ENCODE peak calls at places on chromosome 1, in ten cellular contexts. One of them, this sample, is unnamed.

GRCh38 chr1:192747942-192748341 is 60.9 kb upstream of the RGS2 start:
- DNase-seq in GM06990: no peak
- DNase-seq in thoracic aorta: no peak
- DNase-seq in transverse colon: no peak
- DNase-seq in heart right ventricle: no peak
- DNase-seq in IMR-90: peak
- DNase-seq in fibroblast of lung: peak
- DNase-seq in upper lobe of left lung: no peak
- DNase-seq in left ventricle myocardium inferior: no peak
- DNase-seq in Peyer's patch: no peak
- DNase-seq in this sample: no peak

GRCh38 chr1:179630719-179631118 is 39.1 kb downstream of the TDRD5 start:
- DNase-seq in IMR-90: no peak
- DNase-seq in transverse colon: no peak
- DNase-seq in upper lobe of left lung: no peak
- DNase-seq in fibroblast of lung: no peak
- DNase-seq in heart right ventricle: no peak
- DNase-seq in GM06990: no peak
- DNase-seq in left ventricle myocardium inferior: no peak
- DNase-seq in thoracic aorta: no peak
- DNase-seq in Peyer's patch: no peak
- DNase-seq in this sample: no peak

GRCh38 chr1:71147637-71148360 is 67.0 kb upstream of the ZRANB2 start:
- DNase-seq in fibroblast of lung: no peak
- DNase-seq in Peyer's patch: no peak
- DNase-seq in upper lobe of left lung: no peak
- DNase-seq in transverse colon: no peak
- DNase-seq in IMR-90: no peak
- DNase-seq in thoracic aorta: no peak
- DNase-seq in GM06990: no peak
- DNase-seq in heart right ventricle: no peak
- DNase-seq in left ventricle myocardium inferior: no peak
- DNase-seq in this sample: no peak

GRCh38 chr1:184520343-184520742 is 133.5 kb downstream of the C1orf21 start:
- DNase-seq in GM06990: no peak
- DNase-seq in thoracic aorta: no peak
- DNase-seq in transverse colon: no peak
- DNase-seq in left ventricle myocardium inferior: no peak
- DNase-seq in upper lobe of left lung: no peak
- DNase-seq in fibroblast of lung: peak
- DNase-seq in IMR-90: no peak
- DNase-seq in heart right ventricle: no peak
- DNase-seq in Peyer's patch: no peak
- DNase-seq in this sample: no peak

GRCh38 chr1:110293601-110294104 is 45.5 kb upstream of the RBM15 start:
- DNase-seq in heart right ventricle: no peak
- DNase-seq in fibroblast of lung: no peak
- DNase-seq in IMR-90: no peak
- DNase-seq in GM06990: no peak
- DNase-seq in thoracic aorta: no peak
- DNase-seq in Peyer's patch: no peak
- DNase-seq in upper lobe of left lung: no peak
- DNase-seq in transverse colon: no peak
- DNase-seq in left ventricle myocardium inferior: no peak
- DNase-seq in this sample: no peak

GRCh38 chr1:57132993-57133614 is 167.3 kb upstream of the C8B start:
- DNase-seq in GM06990: no peak
- DNase-seq in left ventricle myocardium inferior: no peak
- DNase-seq in upper lobe of left lung: no peak
- DNase-seq in heart right ventricle: no peak
- DNase-seq in transverse colon: no peak
- DNase-seq in Peyer's patch: no peak
- DNase-seq in thoracic aorta: no peak
- DNase-seq in fibroblast of lung: peak
- DNase-seq in IMR-90: peak
- DNase-seq in this sample: no peak

GRCh38 chr1:230145953-230146476 is 79.0 kb downstream of the GALNT2 start:
- DNase-seq in upper lobe of left lung: no peak
- DNase-seq in transverse colon: no peak
- DNase-seq in heart right ventricle: no peak
- DNase-seq in thoracic aorta: no peak
- DNase-seq in Peyer's patch: peak
- DNase-seq in IMR-90: no peak
- DNase-seq in fibroblast of lung: no peak
- DNase-seq in GM06990: no peak
- DNase-seq in left ventricle myocardium inferior: no peak
- DNase-seq in this sample: no peak

GRCh38 chr1:22296701-22297591 is 154.0 kb upstream of the WNT4 start:
- DNase-seq in Peyer's patch: peak
- DNase-seq in fibroblast of lung: no peak
- DNase-seq in heart right ventricle: no peak
- DNase-seq in left ventricle myocardium inferior: no peak
- DNase-seq in GM06990: no peak
- DNase-seq in transverse colon: no peak
- DNase-seq in thoracic aorta: no peak
- DNase-seq in upper lobe of left lung: no peak
- DNase-seq in IMR-90: no peak
- DNase-seq in this sample: no peak

GRCh38 chr1:24893431-24893830 is 36.6 kb downstream of the RUNX3 start:
- DNase-seq in IMR-90: no peak
- DNase-seq in fibroblast of lung: no peak
- DNase-seq in GM06990: no peak
- DNase-seq in transverse colon: peak
- DNase-seq in left ventricle myocardium inferior: no peak
- DNase-seq in thoracic aorta: no peak
- DNase-seq in upper lobe of left lung: no peak
- DNase-seq in heart right ventricle: no peak
- DNase-seq in Peyer's patch: peak
- DNase-seq in this sample: no peak

GRCh38 chr1:245804696-245805095 is 649.9 kb downstream of the KIF26B start:
- DNase-seq in heart right ventricle: no peak
- DNase-seq in IMR-90: no peak
- DNase-seq in GM06990: no peak
- DNase-seq in left ventricle myocardium inferior: no peak
- DNase-seq in fibroblast of lung: peak
- DNase-seq in transverse colon: no peak
- DNase-seq in upper lobe of left lung: no peak
- DNase-seq in Peyer's patch: no peak
- DNase-seq in thoracic aorta: no peak
- DNase-seq in this sample: no peak

DNA sequence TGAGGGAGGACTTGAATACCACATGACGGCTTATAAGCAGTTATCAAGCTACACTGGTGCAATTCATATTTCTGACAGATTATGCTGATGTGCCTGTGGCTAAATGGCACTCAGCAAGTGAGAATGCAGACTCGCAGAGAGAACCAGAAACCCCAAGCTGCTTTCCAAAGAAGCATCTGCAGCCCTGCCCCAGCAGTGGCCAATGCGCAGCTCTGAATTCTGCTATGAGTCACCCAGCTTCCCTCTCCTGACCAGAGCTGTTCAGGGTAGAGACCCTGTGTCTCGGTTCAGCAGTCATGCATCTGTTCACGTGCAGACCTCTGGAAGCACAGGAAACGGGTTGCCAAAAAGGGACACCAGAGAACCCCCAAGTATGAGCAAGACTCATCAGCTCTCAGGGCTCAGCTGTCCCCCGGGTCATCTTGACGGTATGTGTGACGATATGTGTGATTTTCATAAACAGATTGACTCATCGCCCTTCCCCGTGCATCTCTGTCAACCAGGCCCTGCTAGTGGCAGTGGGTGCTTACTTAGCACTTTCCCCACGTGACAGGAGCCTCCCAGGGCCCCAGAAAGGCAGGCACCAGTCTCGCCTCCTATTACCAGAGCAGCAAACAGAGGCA is 76.3 kb downstream of the ITPKB start:
- DNase-seq in fibroblast of lung: peak
- DNase-seq in transverse colon: peak
- DNase-seq in left ventricle myocardium inferior: peak
- DNase-seq in upper lobe of left lung: no peak
- DNase-seq in IMR-90: peak
- DNase-seq in thoracic aorta: peak
- DNase-seq in heart right ventricle: peak
- DNase-seq in GM06990: peak
- DNase-seq in Peyer's patch: peak
- DNase-seq in this sample: peak
- TF ChIP-seq CTCF in fibroblast of lung: no peak
- TF ChIP-seq CTCF in transverse colon: no peak
- TF ChIP-seq CTCF in left ventricle myocardium inferior: no peak
- TF ChIP-seq CTCF in upper lobe of left lung: peak
- TF ChIP-seq CTCF in IMR-90: no peak
- TF ChIP-seq CTCF in thoracic aorta: no peak
- TF ChIP-seq CTCF in heart right ventricle: no peak
- TF ChIP-seq CTCF in GM06990: no peak
- TF ChIP-seq CTCF in Peyer's patch: no peak
- TF ChIP-seq CTCF in this sample: no peak

DNA sequence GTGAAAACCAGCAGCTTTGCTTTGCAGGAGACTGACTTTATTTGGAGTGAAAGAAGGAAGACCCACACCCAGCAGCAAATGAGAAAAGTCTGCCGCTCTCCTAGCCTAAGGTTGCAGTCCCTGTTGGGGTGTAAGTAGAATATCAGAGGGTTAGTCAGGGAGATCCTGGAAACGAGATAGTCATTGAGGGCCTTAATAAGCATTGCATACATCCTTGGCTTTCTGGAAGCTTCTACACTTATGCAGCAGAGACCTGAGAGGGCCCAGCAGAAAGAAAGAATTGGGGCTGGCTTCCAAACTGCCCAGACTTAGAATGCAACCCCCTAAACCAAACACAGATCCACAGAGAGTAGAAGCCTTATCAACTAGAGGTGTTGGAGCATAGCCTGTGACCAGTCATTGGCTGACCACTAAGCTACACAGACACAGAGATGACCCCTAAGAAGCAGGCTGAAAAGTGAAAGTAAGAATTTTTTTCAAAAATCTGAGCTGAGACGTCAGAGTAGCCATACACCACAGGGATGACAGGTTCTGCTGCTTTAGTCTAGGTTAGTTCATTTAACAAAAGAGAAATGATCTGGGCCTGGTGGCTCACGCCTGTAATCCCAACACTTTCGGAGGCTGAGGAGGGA is 98.4 kb downstream of the LYPLAL1 start:
- DNase-seq in fibroblast of lung: peak
- DNase-seq in Peyer's patch: no peak
- DNase-seq in transverse colon: no peak
- DNase-seq in upper lobe of left lung: no peak
- DNase-seq in heart right ventricle: no peak
- DNase-seq in GM06990: no peak
- DNase-seq in left ventricle myocardium inferior: no peak
- DNase-seq in thoracic aorta: no peak
- DNase-seq in IMR-90: peak
- DNase-seq in this sample: no peak
- H3K4me3 ChIP-seq in fibroblast of lung: peak
- H3K4me3 ChIP-seq in Peyer's patch: no peak
- H3K4me3 ChIP-seq in transverse colon: no peak
- H3K4me3 ChIP-seq in upper lobe of left lung: no peak
- H3K4me3 ChIP-seq in heart right ventricle: peak
- H3K4me3 ChIP-seq in GM06990: no peak
- H3K4me3 ChIP-seq in left ventricle myocardium inferior: no peak
- H3K4me3 ChIP-seq in thoracic aorta: peak
- H3K4me3 ChIP-seq in IMR-90: no peak
- H3K4me3 ChIP-seq in this sample: no peak

GRCh38 chr1:221886311-221887090 is 144.6 kb upstream of the DUSP10 start:
- DNase-seq in IMR-90: no peak
- DNase-seq in Peyer's patch: no peak
- DNase-seq in thoracic aorta: no peak
- DNase-seq in fibroblast of lung: peak
- DNase-seq in GM06990: no peak
- DNase-seq in transverse colon: no peak
- DNase-seq in left ventricle myocardium inferior: no peak
- DNase-seq in upper lobe of left lung: no peak
- DNase-seq in heart right ventricle: no peak
- DNase-seq in this sample: peak

GRCh38 chr1:221888801-221889200 is 146.9 kb upstream of the DUSP10 start:
- DNase-seq in upper lobe of left lung: no peak
- DNase-seq in GM06990: no peak
- DNase-seq in Peyer's patch: no peak
- DNase-seq in heart right ventricle: no peak
- DNase-seq in left ventricle myocardium inferior: no peak
- DNase-seq in fibroblast of lung: no peak
- DNase-seq in transverse colon: no peak
- DNase-seq in thoracic aorta: no peak
- DNase-seq in IMR-90: no peak
- DNase-seq in this sample: no peak

GRCh38 chr1:221888218-221888617 is 146.3 kb upstream of the DUSP10 start:
- DNase-seq in transverse colon: no peak
- DNase-seq in Peyer's patch: no peak
- DNase-seq in thoracic aorta: no peak
- DNase-seq in left ventricle myocardium inferior: no peak
- DNase-seq in fibroblast of lung: no peak
- DNase-seq in upper lobe of left lung: no peak
- DNase-seq in heart right ventricle: no peak
- DNase-seq in GM06990: no peak
- DNase-seq in IMR-90: no peak
- DNase-seq in this sample: no peak

GRCh38 chr1:221887758-221888157 is 145.9 kb upstream of the DUSP10 start:
- DNase-seq in thoracic aorta: no peak
- DNase-seq in heart right ventricle: no peak
- DNase-seq in IMR-90: no peak
- DNase-seq in transverse colon: no peak
- DNase-seq in Peyer's patch: no peak
- DNase-seq in fibroblast of lung: no peak
- DNase-seq in left ventricle myocardium inferior: no peak
- DNase-seq in GM06990: no peak
- DNase-seq in upper lobe of left lung: no peak
- DNase-seq in this sample: no peak

DNA sequence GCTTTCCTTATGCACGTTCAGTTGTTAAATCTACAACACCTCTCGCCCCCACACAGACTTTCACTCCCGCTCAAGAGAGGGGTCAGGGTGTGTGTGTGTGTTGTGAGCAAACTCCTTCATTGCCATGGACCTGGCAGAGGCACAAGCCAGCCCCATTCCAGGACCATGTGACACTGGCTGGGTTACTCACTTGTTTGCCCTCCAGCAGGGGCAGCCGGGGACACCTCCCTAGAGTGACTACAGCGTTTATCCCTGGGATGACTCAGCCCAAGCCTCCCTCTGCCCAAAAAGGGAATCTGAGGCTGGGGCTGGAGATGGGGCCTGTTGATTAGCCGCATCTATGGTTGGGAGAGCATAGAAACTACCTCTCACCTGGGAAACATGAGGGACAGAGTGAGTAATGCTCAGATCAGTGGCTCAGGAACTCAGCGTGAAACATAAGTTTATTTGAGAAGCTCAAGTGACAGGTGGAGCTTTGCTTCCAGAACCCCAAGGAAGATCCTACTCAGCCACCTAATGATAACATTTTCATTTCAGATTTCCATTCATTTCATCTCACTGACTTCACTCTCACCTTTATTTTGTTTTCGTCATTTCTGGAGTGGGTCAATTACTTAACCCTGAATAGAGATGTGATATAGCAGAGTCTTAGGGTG is 145.3 kb upstream of the DUSP10 start:
- DNase-seq in upper lobe of left lung: no peak
- DNase-seq in thoracic aorta: peak
- DNase-seq in left ventricle myocardium inferior: peak
- DNase-seq in heart right ventricle: peak
- DNase-seq in GM06990: no peak
- DNase-seq in Peyer's patch: no peak
- DNase-seq in fibroblast of lung: peak
- DNase-seq in IMR-90: peak
- DNase-seq in transverse colon: peak
- DNase-seq in this sample: peak
- TF ChIP-seq CTCF in upper lobe of left lung: no peak
- TF ChIP-seq CTCF in thoracic aorta: no peak
- TF ChIP-seq CTCF in left ventricle myocardium inferior: no peak
- TF ChIP-seq CTCF in heart right ventricle: no peak
- TF ChIP-seq CTCF in GM06990: no peak
- TF ChIP-seq CTCF in Peyer's patch: no peak
- TF ChIP-seq CTCF in fibroblast of lung: no peak
- TF ChIP-seq CTCF in IMR-90: peak
- TF ChIP-seq CTCF in transverse colon: no peak
- TF ChIP-seq CTCF in this sample: no peak

GRCh38 chr1:109113787-109114568 is at the start of gene ELAPOR1:
- DNase-seq in thoracic aorta: no peak
- DNase-seq in left ventricle myocardium inferior: peak
- DNase-seq in upper lobe of left lung: peak
- DNase-seq in Peyer's patch: peak
- DNase-seq in heart right ventricle: no peak
- DNase-seq in fibroblast of lung: peak
- DNase-seq in transverse colon: peak
- DNase-seq in IMR-90: peak
- DNase-seq in GM06990: peak
- DNase-seq in this sample: no peak
- H3K4me3 ChIP-seq in thoracic aorta: peak
- H3K4me3 ChIP-seq in left ventricle myocardium inferior: peak
- H3K4me3 ChIP-seq in upper lobe of left lung: peak
- H3K4me3 ChIP-seq in Peyer's patch: peak
- H3K4me3 ChIP-seq in heart right ventricle: peak
- H3K4me3 ChIP-seq in fibroblast of lung: no peak
- H3K4me3 ChIP-seq in transverse colon: peak
- H3K4me3 ChIP-seq in IMR-90: peak
- H3K4me3 ChIP-seq in GM06990: peak
- H3K4me3 ChIP-seq in this sample: no peak

This sample was measured in kidney epithelial cell.